ENCODE peak calls at places on chromosomes 6 and 20, in six cellular contexts. N is NCI-H345, H is GDM1, S is NAMALWA, O is HL-60, L is EL. C is an unnamed sample.

GRCh38 chr20:23626040-23626620 is 11.6 kb downstream of the CST3 start:
- DNase-seq in L (no peak), H (no peak), S (peak), N (no peak), O (no peak), C (no peak)

GRCh38 chr20:25257130-25257529 is 9.2 kb downstream of the PYGB start:
- DNase-seq in N (no peak), O (no peak), H (no peak), L (no peak), S (no peak), C (no peak)

GRCh38 chr20:48525400-48525799 is 302.4 kb downstream of the PREX1 start:
- DNase-seq in O (no peak), H (no peak), L (no peak), N (no peak), S (peak), C (no peak)

GRCh38 chr20:60935971-60936370 is 316.1 kb upstream of the CDH4 start:
- DNase-seq in N (no peak), H (no peak), S (no peak), L (no peak), O (no peak), C (no peak)

GRCh38 chr6:144710207-144710606 is 425.1 kb downstream of the UTRN start:
- DNase-seq in O (no peak), N (no peak), L (peak), S (no peak), H (no peak), C (no peak)

GRCh38 chr20:62274332-62275262 is 28.2 kb upstream of the ADRM1 start:
- DNase-seq in H (no peak), S (no peak), L (no peak), O (no peak), N (peak), C (peak)

GRCh38 chr20:36017034-36017951 is 48.9 kb downstream of the CNBD2 start:
- DNase-seq in N (no peak), O (no peak), S (no peak), H (no peak), L (peak), C (no peak)

GRCh38 chr6:119426619-119427018 is 77.1 kb upstream of the MAN1A1 start:
- DNase-seq in N (no peak), H (no peak), S (no peak), O (no peak), L (peak), C (no peak)

GRCh38 chr6:87921034-87921433 is 126.6 kb upstream of the SPACA1 start:
- DNase-seq in H (no peak), O (no peak), N (no peak), S (peak), L (no peak), C (no peak)

GRCh38 chr6:169589699-169590257 is 112.1 kb downstream of the WDR27 start:
- DNase-seq in H (no peak), O (no peak), N (peak), L (no peak), S (no peak), C (no peak)

GRCh38 chr20:34437330-34437986 is 74.4 kb downstream of the ITCH start:
- DNase-seq in L (no peak), O (no peak), H (peak), S (no peak), N (no peak), C (no peak)

GRCh38 chr6:54621285-54621684 is 225.3 kb upstream of the FAM83B start:
- DNase-seq in S (peak), O (peak), H (no peak), N (no peak), L (no peak), C (no peak)

GRCh38 chr6:120077489-120077888 is 727.9 kb upstream of the MAN1A1 start:
- DNase-seq in L (peak), S (peak), O (no peak), N (no peak), H (no peak), C (no peak)

GRCh38 chr6:86937219-86938079 is at the start of gene HTR1E:
- DNase-seq in L (peak), S (peak), O (peak), N (no peak), H (no peak), C (peak)

GRCh38 chr6:10315034-10315433 is 99.8 kb downstream of the TFAP2A start:
- DNase-seq in L (no peak), N (no peak), S (no peak), O (no peak), H (no peak), C (peak)

GRCh38 chr6:46734867-46735719 is at the start of gene PLA2G7:
- DNase-seq in O (no peak), H (no peak), N (peak), S (no peak), L (peak), C (no peak)

GRCh38 chr20:61353261-61353995 is 101.4 kb downstream of the CDH4 start:
- DNase-seq in L (peak), O (no peak), H (no peak), S (no peak), N (no peak), C (no peak)

GRCh38 chr6:91045152-91045551 is 458.3 kb upstream of the MAP3K7 start:
- DNase-seq in O (no peak), S (no peak), N (no peak), H (no peak), L (no peak), C (no peak)

GRCh38 chr6:100426241-100426640 is 38.5 kb downstream of the SIM1 start:
- DNase-seq in S (no peak), L (peak), H (no peak), N (no peak), O (no peak), C (peak)

GRCh38 chr20:32516985-32517873 is 67.9 kb downstream of the NOL4L start:
- DNase-seq in S (no peak), H (no peak), N (no peak), L (no peak), O (no peak), C (no peak)